ENCODE peak calls at places on chromosomes 12 and 14, in five cellular contexts. T is fibroblast of the aortic adventitia, E is midbrain, P is endothelial cell, A is DMS153. I is an unnamed sample.

GRCh38 chr14:61484826-61485584 is 163.6 kb downstream of the PRKCH start:
- DNase-seq in T (no peak), E (no peak), P (no peak), A (no peak), I (no peak)

GRCh38 chr12:8563383-8563782 is 22.7 kb upstream of the CLEC4E start:
- DNase-seq in T (no peak), E (no peak), P (no peak), A (no peak), I (no peak)

GRCh38 chr14:101233391-101233790 is 327.9 kb upstream of the DIO3 start:
- DNase-seq in T (no peak), E (no peak), P (no peak), A (no peak), I (no peak)

GRCh38 chr12:124305136-124305535 is 10.2 kb downstream of the RFLNA start:
- DNase-seq in T (no peak), E (no peak), P (no peak), A (no peak), I (no peak)

GRCh38 chr12:93502802-93503623 is 35.7 kb downstream of the MRPL42 start:
- DNase-seq in T (peak), E (peak), P (peak), A (no peak), I (peak)

GRCh38 chr12:53795927-53796326 is 44.1 kb upstream of the CISTR start:
- DNase-seq in T (no peak), E (peak), P (no peak), A (no peak), I (no peak)

GRCh38 chr12:119283315-119283714 is 51.2 kb upstream of the CCDC60 start:
- DNase-seq in T (no peak), E (no peak), P (no peak), A (no peak), I (no peak)

GRCh38 chr12:56414401-56414800 is 34.8 kb downstream of the TIMELESS start:
- DNase-seq in T (no peak), E (no peak), P (no peak), A (no peak), I (no peak)

GRCh38 chr12:99495797-99496196 is 151.8 kb upstream of the GARIN6 start:
- DNase-seq in T (no peak), E (no peak), P (no peak), A (no peak), I (no peak)

GRCh38 chr12:14283489-14284144 is 81.9 kb upstream of the ATF7IP start:
- DNase-seq in T (no peak), E (no peak), P (no peak), A (peak), I (no peak)

GRCh38 chr14:102655154-102655553 is 62.7 kb downstream of the RCOR1 start:
- DNase-seq in T (peak), E (no peak), P (no peak), A (no peak), I (no peak)

GRCh38 chr14:94924189-94924588 is 154.3 kb upstream of the GSC start:
- DNase-seq in T (no peak), E (no peak), P (no peak), A (no peak), I (no peak)

GRCh38 chr12:68924546-68924945 is 8.4 kb downstream of the CPM start:
- DNase-seq in T (no peak), E (no peak), P (no peak), A (no peak), I (no peak)

GRCh38 chr12:20711846-20712245 is 16.7 kb downstream of the SLCO1C1 start:
- DNase-seq in T (no peak), E (no peak), P (no peak), A (no peak), I (no peak)

GRCh38 chr12:109779382-109779781 is 53.8 kb downstream of the TRPV4 start:
- DNase-seq in T (no peak), E (no peak), P (no peak), A (no peak), I (no peak)

GRCh38 chr12:31585271-31585670 is 5.7 kb downstream of the DENND5B start:
- DNase-seq in T (peak), E (no peak), P (no peak), A (no peak), I (no peak)

GRCh38 chr14:70660967-70661871 is 19.5 kb downstream of the TTC9 start:
- DNase-seq in T (no peak), E (no peak), P (no peak), A (no peak), I (no peak)

GRCh38 chr14:96980835-96981234 is 183.7 kb downstream of the VRK1 start:
- DNase-seq in T (no peak), E (no peak), P (no peak), A (no peak), I (no peak)

GRCh38 chr12:15244341-15244740 is 23.1 kb upstream of the RERG start:
- DNase-seq in T (no peak), E (no peak), P (no peak), A (peak), I (no peak)

GRCh38 chr12:127172857-127173256 is 1094.1 kb upstream of the TMEM132C start:
- DNase-seq in T (no peak), E (no peak), P (no peak), A (no peak), I (no peak)

GRCh38 chr12:2692156-2692555 is 102.6 kb upstream of the FKBP4 start:
- DNase-seq in T (no peak), E (no peak), P (no peak), A (no peak), I (no peak)

GRCh38 chr12:3832738-3833137 is 40.5 kb downstream of the PARP11 start:
- DNase-seq in T (peak), E (no peak), P (no peak), A (no peak), I (no peak)

GRCh38 chr14:76958975-76959710 is 69.4 kb downstream of the IRF2BPL start:
- DNase-seq in T (peak), E (no peak), P (no peak), A (no peak), I (no peak)

GRCh38 chr12:112381421-112381897 is 772 bp downstream of the HECTD4 start:
- DNase-seq in T (no peak), E (peak), P (no peak), A (no peak), I (peak)

GRCh38 chr14:105878125-105878524 is 351.7 kb downstream of the TMEM121 start:
- DNase-seq in T (no peak), E (no peak), P (no peak), A (no peak), I (no peak)

GRCh38 chr12:3273409-3273853 is 196.3 kb downstream of the TSPAN9 start:
- DNase-seq in T (no peak), E (no peak), P (no peak), A (no peak), I (no peak)

GRCh38 chr12:57592551-57593165 is 1.7 kb downstream of the PIP4K2C start:
- DNase-seq in T (no peak), E (no peak), P (no peak), A (no peak), I (no peak)

GRCh38 chr14:89652352-89652751 is 235.3 kb upstream of the FOXN3 start:
- DNase-seq in T (no peak), E (no peak), P (no peak), A (no peak), I (no peak)

GRCh38 chr14:95417492-95417891 is 97.8 kb upstream of the CLMN start:
- DNase-seq in T (no peak), E (no peak), P (no peak), A (no peak), I (no peak)

GRCh38 chr14:39374846-39375245 is 57.4 kb downstream of the FBXO33 start:
- DNase-seq in T (peak), E (no peak), P (no peak), A (no peak), I (no peak)

GRCh38 chr14:72420749-72421452 is 473.0 kb downstream of the DPF3 start:
- DNase-seq in T (peak), E (peak), P (peak), A (peak), I (peak)

GRCh38 chr14:44412858-44413569 is 94.1 kb downstream of the FSCB start:
- DNase-seq in T (no peak), E (no peak), P (no peak), A (no peak), I (no peak)

GRCh38 chr14:56300495-56300894 is 182.3 kb downstream of the PELI2 start:
- DNase-seq in T (peak), E (no peak), P (no peak), A (no peak), I (no peak)

GRCh38 chr12:112164326-112164660 is 38.9 kb downstream of the TRAFD1 start:
- DNase-seq in T (no peak), E (no peak), P (no peak), A (no peak), I (no peak)

GRCh38 chr14:100027771-100028490 is 37.3 kb upstream of the EVL start:
- DNase-seq in T (peak), E (no peak), P (no peak), A (no peak), I (no peak)

GRCh38 chr12:28237423-28237822 is 47.2 kb downstream of the CCDC91 start:
- DNase-seq in T (no peak), E (no peak), P (no peak), A (no peak), I (no peak)

GRCh38 chr14:95515080-95515489 is 1.4 kb downstream of the SYNE3 start:
- DNase-seq in T (peak), E (peak), P (no peak), A (peak), I (no peak)

I was measured in natural killer cell.